ENCODE peak calls at places on chromosome 6, in eight cellular contexts. W is iPS-NIHi11, T is RKO, U is choroid plexus epithelial cell, V is MCF 10A, G is fibroblast of lung, K is NCI-H2029 treated with DMSO at 0.1 percent for 48 hours, Y is NCI-H1092. X is an unnamed sample.

GRCh38 chr6:119637768-119638167 is 288.2 kb upstream of the MAN1A1 start:
- DNase-seq in W (no peak), T (no peak), U (no peak), V (no peak), G (no peak), K (no peak), Y (no peak), X (no peak)

GRCh38 chr6:38088794-38089193 is 269.3 kb downstream of the ZFAND3 start:
- DNase-seq in W (no peak), T (no peak), U (no peak), V (no peak), G (no peak), K (no peak), Y (no peak), X (no peak)

GRCh38 chr6:87907521-87907920 is 140.1 kb upstream of the SPACA1 start:
- DNase-seq in W (no peak), T (no peak), U (peak; percentile 90), V (peak; percentile 73), G (peak; percentile 20), K (no peak), Y (no peak), X (peak; percentile 78)

GRCh38 chr6:90502381-90502780 is 84.5 kb downstream of the MAP3K7 start:
- DNase-seq in W (no peak), T (no peak), U (no peak), V (no peak), G (no peak), K (no peak), Y (no peak), X (no peak)

GRCh38 chr6:32375739-32376529 is 4.2 kb upstream of the TSBP1 start:
- DNase-seq in W (no peak), T (no peak), U (no peak), V (no peak), G (no peak), K (no peak), Y (no peak), X (no peak)

GRCh38 chr6:3209114-3210023 is 18.1 kb downstream of the TUBB2B start:
- DNase-seq in W (peak; percentile 69), T (peak; percentile 99), U (peak; percentile 95), V (peak; percentile 99), G (peak; percentile 93), K (peak; percentile 95), Y (no peak), X (peak; percentile 98)

GRCh38 chr6:170108456-170108855 is 182.4 kb downstream of the DLL1 start:
- DNase-seq in W (no peak), T (no peak), U (no peak), V (no peak), G (no peak), K (no peak), Y (no peak), X (no peak)

GRCh38 chr6:72363844-72364740 is 257.8 kb upstream of the KCNQ5 start:
- DNase-seq in W (peak; percentile 13), T (peak; percentile 71), U (peak; percentile 75), V (peak; percentile 90), G (peak; percentile 90), K (no peak), Y (no peak), X (peak; percentile 80)

GRCh38 chr6:100553243-100553642 is 88.5 kb upstream of the SIM1 start:
- DNase-seq in W (no peak), T (no peak), U (no peak), V (no peak), G (no peak), K (peak; percentile 38), Y (peak; percentile 8), X (no peak)

GRCh38 chr6:162887981-162888689 is 160.4 kb downstream of the PACRG start:
- DNase-seq in W (no peak), T (no peak), U (no peak), V (no peak), G (no peak), K (no peak), Y (no peak), X (no peak)

GRCh38 chr6:125995972-125996580 is 9.7 kb downstream of the TRMT11 start:
- DNase-seq in W (peak; percentile 68), T (peak; percentile 76), U (peak; percentile 81), V (peak; percentile 85), G (peak; percentile 66), K (peak; percentile 94), Y (peak; percentile 31), X (peak; percentile 66)

GRCh38 chr6:146865756-146866266 is 267.0 kb downstream of the ADGB start:
- DNase-seq in W (no peak), T (no peak), U (no peak), V (no peak), G (no peak), K (no peak), Y (no peak), X (no peak)

GRCh38 chr6:10837692-10837996 is 695 bp downstream of the MAK start:
- DNase-seq in W (peak; percentile 37), T (peak; percentile 6), U (peak; percentile 4), V (peak; percentile 6), G (no peak), K (peak; percentile 59), Y (no peak), X (peak; percentile 13)

GRCh38 chr6:53771780-53772624 is 22.8 kb upstream of the LRRC1 start:
- DNase-seq in W (no peak), T (peak; percentile 15), U (peak; percentile 41), V (no peak), G (peak; percentile 51), K (no peak), Y (no peak), X (no peak)

GRCh38 chr6:37243131-37243815 is 14.3 kb upstream of the TBC1D22B start:
- DNase-seq in W (no peak), T (no peak), U (no peak), V (no peak), G (no peak), K (no peak), Y (no peak), X (peak; percentile 18)

GRCh38 chr6:31144296-31144969 is 5.6 kb upstream of the PSORS1C2 start:
- DNase-seq in W (no peak), T (no peak), U (no peak), V (no peak), G (no peak), K (no peak), Y (no peak), X (no peak)

GRCh38 chr6:42404494-42404893 is 47.2 kb downstream of the TRERF1 start:
- DNase-seq in W (peak; percentile 31), T (no peak), U (peak; percentile 63), V (peak; percentile 89), G (peak; percentile 76), K (no peak), Y (no peak), X (no peak)

GRCh38 chr6:34055223-34055933 is 90.5 kb downstream of the GRM4 start:
- DNase-seq in W (peak; percentile 84), T (peak; percentile 64), U (peak; percentile 69), V (peak; percentile 60), G (peak; percentile 47), K (peak; percentile 24), Y (peak; percentile 55), X (peak; percentile 50)

GRCh38 chr6:142567476-142567875 is 265.7 kb downstream of the ADGRG6 start:
- DNase-seq in W (no peak), T (no peak), U (no peak), V (no peak), G (no peak), K (no peak), Y (no peak), X (no peak)

GRCh38 chr6:107123501-107123900 is 8.2 kb upstream of the BEND3 start:
- DNase-seq in W (no peak), T (no peak), U (no peak), V (no peak), G (no peak), K (no peak), Y (no peak), X (no peak)

GRCh38 chr6:31734703-31735500 is 1.4 kb downstream of the CLIC1 start:
- DNase-seq in W (peak; percentile 64), T (peak; percentile 91), U (peak; percentile 61), V (peak; percentile 79), G (peak; percentile 21), K (no peak), Y (no peak), X (peak; percentile 56)

GRCh38 chr6:16533210-16533609 is 228.1 kb downstream of the ATXN1 start:
- DNase-seq in W (no peak), T (no peak), U (no peak), V (no peak), G (peak; percentile 17), K (no peak), Y (no peak), X (no peak)

GRCh38 chr6:81808834-81809598 is 56.5 kb upstream of the TENT5A start:
- DNase-seq in W (no peak), T (no peak), U (peak; percentile 24), V (no peak), G (peak; percentile 12), K (no peak), Y (peak; percentile 1), X (no peak)

GRCh38 chr6:149154137-149154900 is 163.2 kb upstream of the TAB2 start:
- DNase-seq in W (no peak), T (no peak), U (peak; percentile 51), V (no peak), G (no peak), K (no peak), Y (no peak), X (no peak)

GRCh38 chr6:56534680-56535419 is 107.8 kb downstream of the DST start:
- DNase-seq in W (peak; percentile 50), T (no peak), U (no peak), V (no peak), G (no peak), K (no peak), Y (no peak), X (no peak)

GRCh38 chr6:108745664-108746336 is 102.4 kb upstream of the ARMC2 start:
- DNase-seq in W (no peak), T (no peak), U (no peak), V (no peak), G (no peak), K (no peak), Y (no peak), X (no peak)

GRCh38 chr6:109867009-109867969 is 110.8 kb upstream of the GPR6 start:
- DNase-seq in W (no peak), T (no peak), U (peak; percentile 27), V (no peak), G (peak; percentile 39), K (no peak), Y (no peak), X (no peak)

GRCh38 chr6:4313044-4313686 is 177.8 kb upstream of the ECI2 start:
- DNase-seq in W (peak; percentile 36), T (peak; percentile 38), U (peak; percentile 96), V (peak; percentile 94), G (peak; percentile 88), K (peak; percentile 23), Y (no peak), X (peak; percentile 87)

GRCh38 chr6:21426841-21427490 is 166.6 kb upstream of the SOX4 start:
- DNase-seq in W (no peak), T (no peak), U (peak; percentile 20), V (peak; percentile 9), G (peak; percentile 36), K (no peak), Y (no peak), X (no peak)

GRCh38 chr6:158972241-158973233 is 27.5 kb downstream of the RSPH3 start:
- DNase-seq in W (peak; percentile 42), T (peak; percentile 74), U (peak; percentile 78), V (peak; percentile 63), G (peak; percentile 80), K (peak; percentile 70), Y (no peak), X (peak; percentile 60)

GRCh38 chr6:45880139-45880538 is 135.5 kb downstream of the CLIC5 start:
- DNase-seq in W (no peak), T (no peak), U (no peak), V (no peak), G (peak; percentile 19), K (no peak), Y (no peak), X (no peak)

GRCh38 chr6:70124882-70125535 is 177.9 kb downstream of the COL9A1 start:
- DNase-seq in W (no peak), T (peak; percentile 46), U (peak; percentile 15), V (peak; percentile 25), G (peak; percentile 38), K (no peak), Y (no peak), X (peak; percentile 62)

GRCh38 chr6:41332241-41332640 is 3.2 kb upstream of the NCR2 start:
- DNase-seq in W (no peak), T (no peak), U (no peak), V (no peak), G (no peak), K (no peak), Y (no peak), X (no peak)

GRCh38 chr6:127120109-127120786 is 1.8 kb downstream of the RSPO3 start:
- DNase-seq in W (no peak), T (no peak), U (no peak), V (no peak), G (no peak), K (no peak), Y (no peak), X (peak; percentile 0)